ENCODE peak calls at places on chromosome 3, in nine cellular contexts. K is HFF-Myc, R is memory B cell, Z is transverse colon, G is RWPE1, P is A172, F is AML-193, I is Ammon's horn, D is OCI-LY7. W is an unnamed sample.

GRCh38 chr3:128452120-128452519 is 14.6 kb downstream of the DNAJB8 start:
- DNase-seq in R (no peak), F (no peak), I (no peak), D (no peak), P (no peak), Z (no peak), G (no peak), K (no peak), W (no peak)

GRCh38 chr3:14453841-14454630 is 51.6 kb downstream of the SLC6A6 start:
- DNase-seq in R (peak), F (no peak), P (no peak), D (no peak), G (no peak), Z (no peak), I (no peak), K (no peak), W (no peak)

GRCh38 chr3:54939591-54940300 is 11.9 kb upstream of the LRTM1 start:
- DNase-seq in Z (no peak), P (peak), D (no peak), G (no peak), F (no peak), K (no peak), I (no peak), R (no peak), W (no peak)

GRCh38 chr3:1275495-1275894 is 182.7 kb downstream of the CNTN6 start:
- DNase-seq in D (peak), P (no peak), K (no peak), I (peak), Z (no peak), F (peak), G (no peak), R (peak), W (no peak)

GRCh38 chr3:71694358-71694999 is 30.7 kb downstream of the EIF4E3 start:
- DNase-seq in D (no peak), G (peak), F (no peak), P (peak), K (no peak), I (no peak), R (no peak), Z (peak), W (no peak)

GRCh38 chr3:196140224-196140623 is 58.3 kb upstream of the TFRC start:
- DNase-seq in F (no peak), G (no peak), D (no peak), K (no peak), P (no peak), I (no peak), R (no peak), Z (no peak), W (no peak)

GRCh38 chr3:11185564-11186317 is 31.4 kb downstream of the HRH1 start:
- DNase-seq in I (no peak), D (no peak), Z (peak), R (no peak), P (peak), F (no peak), G (peak), K (peak), W (no peak)

GRCh38 chr3:13210221-13210975 is 137.2 kb upstream of the IQSEC1 start:
- DNase-seq in Z (no peak), F (no peak), K (no peak), D (no peak), P (peak), G (no peak), R (no peak), I (no peak), W (no peak)

GRCh38 chr3:57155214-57155613 is 9.9 kb downstream of the IL17RD start:
- DNase-seq in P (no peak), F (no peak), G (no peak), I (no peak), K (no peak), R (no peak), Z (no peak), D (no peak), W (no peak)

W was measured in GM19239.